ENCODE peak calls at places on chromosomes 16 and 17, in six cellular contexts. R is PC-3, A is A549, B is DND-41, G is tibial nerve, W is cardiac fibroblast. Q is an unnamed sample.

GRCh38 chr16:59993101-59993500 is 1259.0 kb upstream of the GOT2 start:
- DNase-seq in R (peak), A (peak), B (no peak), G (no peak), W (no peak), Q (no peak)

GRCh38 chr16:67928561-67929364 is 2.9 kb downstream of the CTRL start:
- DNase-seq in R (peak), A (peak), B (peak), G (peak), W (peak), Q (peak)

GRCh38 chr16:72066747-72067146 is 3.7 kb downstream of the HPR start:
- DNase-seq in R (peak), A (peak), B (no peak), G (no peak), W (peak), Q (peak)

GRCh38 chr17:78338860-78339259 is 21.0 kb downstream of the SOCS3 start:
- DNase-seq in R (peak), A (no peak), B (no peak), G (no peak), W (no peak), Q (peak)

GRCh38 chr16:58284488-58284887 is 10.3 kb downstream of the PRSS54 start:
- DNase-seq in R (no peak), A (no peak), B (no peak), G (no peak), W (no peak), Q (no peak)

GRCh38 chr17:74280093-74280513 is 6.1 kb downstream of the DNAI2 start:
- DNase-seq in R (no peak), A (no peak), B (no peak), G (no peak), W (no peak), Q (peak)

GRCh38 chr16:16067127-16067526 is 117.7 kb downstream of the ABCC1 start:
- DNase-seq in R (no peak), A (no peak), B (no peak), G (no peak), W (no peak), Q (no peak)

GRCh38 chr17:39177256-39177655 is 11.3 kb upstream of the ARL5C start:
- DNase-seq in R (no peak), A (peak), B (peak), G (no peak), W (peak), Q (no peak)

GRCh38 chr17:38605230-38605851 is 411 bp downstream of the SRCIN1 start:
- DNase-seq in R (no peak), A (no peak), B (no peak), G (no peak), W (no peak), Q (peak)

GRCh38 chr17:17605083-17605746 is 13.7 kb upstream of the PEMT start:
- DNase-seq in R (no peak), A (no peak), B (no peak), G (no peak), W (no peak), Q (no peak)

GRCh38 chr16:11535494-11535893 is 51.2 kb downstream of the LITAF start:
- DNase-seq in R (peak), A (peak), B (no peak), G (no peak), W (no peak), Q (no peak)

GRCh38 chr17:13153036-13153435 is 135.2 kb upstream of the ELAC2 start:
- DNase-seq in R (no peak), A (no peak), B (no peak), G (no peak), W (no peak), Q (no peak)

GRCh38 chr16:9650284-9650683 is 531.9 kb downstream of the GRIN2A start:
- DNase-seq in R (no peak), A (no peak), B (no peak), G (no peak), W (no peak), Q (no peak)

GRCh38 chr17:68248886-68249872 is 1.3 kb downstream of the AMZ2 start:
- DNase-seq in R (no peak), A (no peak), B (no peak), G (no peak), W (no peak), Q (no peak)

GRCh38 chr16:87160752-87161337 is 156.3 kb downstream of the C16orf95 start:
- DNase-seq in R (peak), A (no peak), B (no peak), G (no peak), W (no peak), Q (no peak)

GRCh38 chr17:82978354-82978753 is 101.1 kb upstream of the METRNL start:
- DNase-seq in R (no peak), A (no peak), B (no peak), G (no peak), W (no peak), Q (no peak)

GRCh38 chr16:86502856-86503748 is 7.2 kb upstream of the FOXF1 start:
- DNase-seq in R (no peak), A (no peak), B (no peak), G (no peak), W (no peak), Q (no peak)

GRCh38 chr17:2170023-2170422 is 115.1 kb downstream of the HIC1 start:
- DNase-seq in R (peak), A (peak), B (no peak), G (no peak), W (no peak), Q (peak)

GRCh38 chr17:8126306-8127066 is 2.6 kb upstream of the HES7 start:
- DNase-seq in R (peak), A (peak), B (peak), G (peak), W (peak), Q (peak)

GRCh38 chr16:54080524-54081008 is 206.0 kb downstream of the IRX3 start:
- DNase-seq in R (peak), A (peak), B (no peak), G (no peak), W (peak), Q (no peak)

GRCh38 chr17:61833536-61834203 is 29.7 kb downstream of the BRIP1 start:
- DNase-seq in R (peak), A (peak), B (no peak), G (no peak), W (peak), Q (no peak)

GRCh38 chr17:33052856-33053255 is 61.2 kb downstream of the SPACA3 start:
- DNase-seq in R (peak), A (no peak), B (no peak), G (no peak), W (no peak), Q (no peak)

GRCh38 chr17:29613371-29613837 is 9.3 kb downstream of the CORO6 start:
- DNase-seq in R (no peak), A (peak), B (no peak), G (peak), W (peak), Q (peak)

GRCh38 chr16:23058576-23058975 is 90.7 kb downstream of the USP31 start:
- DNase-seq in R (no peak), A (no peak), B (no peak), G (no peak), W (no peak), Q (no peak)

GRCh38 chr16:11791144-11791828 is 5.8 kb downstream of the ZC3H7A start:
- DNase-seq in R (no peak), A (no peak), B (no peak), G (no peak), W (no peak), Q (no peak)

GRCh38 chr16:19014456-19014855 is 30.7 kb downstream of the TMC7 start:
- DNase-seq in R (no peak), A (peak), B (no peak), G (no peak), W (peak), Q (no peak)

DNA sequence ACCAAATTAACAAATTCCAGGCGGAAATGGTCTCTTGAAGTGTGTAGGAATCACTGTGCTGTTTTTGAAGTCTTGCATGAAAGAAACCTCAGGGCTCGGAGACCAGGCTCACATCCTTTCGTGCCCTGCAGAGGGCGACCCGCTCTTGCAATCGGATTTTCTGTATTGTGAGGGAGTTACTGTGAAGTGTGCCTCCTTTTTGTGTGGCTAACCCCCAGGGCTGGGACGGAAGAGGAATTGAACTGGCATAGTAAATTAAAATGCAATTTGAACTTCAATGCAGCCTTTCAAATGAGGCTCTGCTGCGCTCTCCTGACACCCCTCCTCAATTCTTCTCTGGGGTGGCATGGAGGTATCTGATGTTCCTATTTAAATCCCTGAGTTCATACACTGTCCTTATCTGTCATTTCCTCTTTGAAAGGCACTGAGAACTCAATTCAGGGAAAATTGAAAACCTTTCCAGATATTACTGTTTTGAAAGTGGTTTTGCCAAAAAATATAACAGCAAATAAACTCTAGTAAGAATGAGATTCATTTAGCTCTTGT is 51.5 kb upstream of the MGAT5B start:
- DNase-seq in R (peak), A (peak), B (peak), G (no peak), W (peak), Q (peak)
- TF ChIP-seq CTCF in R (peak), A (peak), B (peak), G (no peak), W (peak), Q (peak)

DNA sequence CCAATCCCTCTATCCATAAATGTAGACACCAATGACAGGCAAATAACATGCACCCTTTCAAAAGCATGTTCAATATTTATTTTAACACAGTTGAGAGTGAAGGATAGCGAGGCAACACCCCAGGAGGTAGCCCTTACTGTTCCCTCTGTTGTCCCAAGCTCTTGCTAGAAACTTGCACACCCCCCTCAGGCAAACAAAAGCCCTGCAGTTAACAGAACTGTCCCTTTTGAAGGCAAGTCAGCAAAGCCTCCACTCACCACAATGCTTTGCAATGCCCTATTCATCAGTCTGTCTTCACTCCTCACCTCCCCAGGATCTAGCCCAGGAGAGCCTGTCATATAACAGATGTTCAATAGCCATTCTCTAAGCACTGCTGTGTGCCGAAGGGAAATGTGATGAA is 3.5 kb upstream of the CNEP1R1 start:
- DNase-seq in R (no peak), A (peak), B (no peak), G (no peak), W (peak), Q (peak)
- TF ChIP-seq CTCF in R (no peak), A (no peak), B (peak), G (no peak), W (peak), Q (peak)

DNA sequence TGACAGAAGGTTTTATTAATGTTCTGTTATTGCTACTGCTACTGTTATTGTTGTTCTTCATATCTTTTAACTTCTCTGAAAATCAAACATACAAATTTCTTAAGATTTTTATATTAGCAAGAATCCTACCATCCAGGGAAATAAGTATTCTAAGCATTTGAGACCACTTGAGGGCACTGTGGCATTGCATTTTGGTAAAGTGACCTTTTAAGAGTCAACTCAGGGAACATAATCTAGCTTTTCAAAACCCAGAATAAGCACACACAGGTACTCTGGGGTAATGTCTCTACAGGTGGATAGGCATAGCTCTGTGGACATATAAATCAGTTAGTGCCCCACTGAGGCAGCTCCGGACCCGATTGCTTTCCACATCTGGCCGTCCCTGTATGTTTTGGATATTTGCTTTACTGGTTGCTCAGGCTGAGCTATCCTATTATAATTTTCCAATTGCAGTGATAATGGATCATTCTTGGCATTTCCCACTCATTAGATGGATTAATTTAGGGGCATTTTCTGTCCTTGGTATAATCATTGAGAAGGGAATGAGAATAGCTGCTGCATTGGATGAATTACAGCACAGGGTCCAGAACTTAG is 1425.1 kb upstream of the CDH8 start:
- DNase-seq in R (peak), A (peak), B (no peak), G (peak), W (peak), Q (no peak)
- TF ChIP-seq CTCF in R (peak), A (peak), B (peak), G (peak), W (peak), Q (peak)

GRCh38 chr17:14745541-14745940 is 444.7 kb downstream of the HS3ST3B1 start:
- DNase-seq in R (no peak), A (no peak), B (no peak), G (no peak), W (peak), Q (no peak)
- TF ChIP-seq CTCF in R (no peak), A (no peak), B (no peak), G (no peak), W (no peak), Q (no peak)

DNA sequence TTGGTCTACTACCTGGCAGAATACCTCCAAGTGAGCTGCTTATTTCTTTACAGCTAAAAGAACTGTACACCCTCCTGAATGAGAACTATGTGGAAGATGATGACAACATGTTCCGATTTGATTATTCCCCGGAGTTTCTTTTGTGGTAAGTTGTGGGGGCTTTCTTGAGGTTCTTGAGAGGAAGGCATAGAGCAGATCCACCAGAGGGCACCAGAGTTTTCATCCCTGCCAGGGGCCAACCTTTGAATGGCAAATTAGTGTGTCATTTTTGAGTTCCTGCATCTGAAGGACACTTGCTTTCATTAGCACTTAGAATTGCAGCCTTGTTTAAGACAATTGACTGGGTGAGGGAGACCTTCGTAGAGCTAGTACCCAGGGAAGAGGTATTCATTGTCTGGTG is 35.0 kb downstream of the NMT1 start:
- DNase-seq in R (peak), A (peak), B (peak), G (no peak), W (peak), Q (no peak)
- TF ChIP-seq CTCF in R (peak), A (peak), B (peak), G (peak), W (peak), Q (peak)

DNA sequence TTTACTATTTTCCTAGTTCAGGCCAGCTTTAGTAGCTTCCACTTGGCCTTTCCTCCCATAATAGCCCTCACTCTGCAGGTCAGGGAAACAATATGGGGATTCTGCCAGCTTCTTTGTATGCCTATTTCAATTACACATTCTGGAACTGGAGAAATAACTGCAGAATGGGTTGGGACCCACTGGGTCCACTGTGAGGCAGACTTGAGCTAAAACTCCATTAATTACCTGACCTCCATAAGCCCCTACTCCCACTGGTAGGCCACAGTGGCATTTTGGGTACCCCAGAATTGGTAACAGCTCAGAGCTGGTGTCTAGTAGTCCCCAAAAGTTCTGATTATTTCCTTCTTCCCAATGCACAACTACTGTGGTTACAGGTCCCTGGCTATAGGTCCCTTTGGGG is 16.7 kb upstream of the TENT4B start:
- DNase-seq in R (no peak), A (no peak), B (no peak), G (no peak), W (no peak), Q (no peak)
- TF ChIP-seq CTCF in R (no peak), A (no peak), B (no peak), G (no peak), W (no peak), Q (peak)